ENCODE peak calls at places on chromosome X, in four cellular contexts. C is GM12878, G is K562, Q is HepG2. V is an unnamed sample.
A peak's percentile ranks its signal among the peaks of the same experiment; 100 is the strongest.

GRCh38 chrX:38561951-38562719 is 793 bp downstream of the TSPAN7 start:
- DNase-seq in C (no peak), G (no peak), Q (peak; percentile 3), V (peak; percentile 54)

GRCh38 chrX:18707442-18708049 is at the start of gene PPEF1:
- DNase-seq in C (no peak), G (peak; percentile 17), Q (no peak), V (peak; percentile 74)

GRCh38 chrX:23578079-23578478 is 89.2 kb upstream of the PRDX4 start:
- DNase-seq in C (no peak), G (no peak), Q (no peak), V (no peak)

GRCh38 chrX:143536176-143536575 is 18.9 kb upstream of the SPANXN3 start:
- DNase-seq in C (no peak), G (no peak), Q (no peak), V (no peak)

GRCh38 chrX:7941390-7942042 is 14.3 kb upstream of the PNPLA4 start:
- DNase-seq in C (no peak), G (no peak), Q (peak; percentile 3), V (no peak)

GRCh38 chrX:15471016-15471415 is 22.1 kb downstream of the PIR start:
- DNase-seq in C (peak; percentile 27), G (peak; percentile 39), Q (peak; percentile 32), V (peak; percentile 54)

GRCh38 chrX:74736450-74736849 is 122.0 kb upstream of the RLIM start:
- DNase-seq in C (no peak), G (no peak), Q (no peak), V (no peak)

GRCh38 chrX:42096262-42096939 is 173.0 kb upstream of the CASK start:
- DNase-seq in C (no peak), G (no peak), Q (peak; percentile 5), V (no peak)

GRCh38 chrX:63713510-63713909 is 71.5 kb downstream of the ARHGEF9 start:
- DNase-seq in C (no peak), G (no peak), Q (no peak), V (no peak)

GRCh38 chrX:78624884-78625283 is 34.2 kb downstream of the RTL3 start:
- DNase-seq in C (no peak), G (no peak), Q (no peak), V (no peak)

GRCh38 chrX:104013158-104013557 is 350 bp downstream of the H2BW1 start:
- DNase-seq in C (no peak), G (no peak), Q (no peak), V (no peak)

GRCh38 chrX:155767101-155767878 is 113.9 kb upstream of the VAMP7 start:
- DNase-seq in C (peak; percentile 4), G (peak; percentile 48), Q (no peak), V (peak; percentile 25)

GRCh38 chrX:40158036-40158706 is 60.4 kb upstream of the BCOR start:
- DNase-seq in C (no peak), G (no peak), Q (no peak), V (no peak)

GRCh38 chrX:15298201-15298600 is 17.2 kb downstream of the ASB11 start:
- DNase-seq in C (no peak), G (no peak), Q (no peak), V (no peak)

GRCh38 chrX:39000802-39001201 is 199.5 kb downstream of the MID1IP1 start:
- DNase-seq in C (no peak), G (no peak), Q (no peak), V (peak; percentile 20)

GRCh38 chrX:85244411-85245210 is 820 bp downstream of the ZNF711 start:
- DNase-seq in C (no peak), G (peak; percentile 4), Q (no peak), V (peak; percentile 60)

GRCh38 chrX:150913511-150913910 is 15.0 kb upstream of the CD99L2 start:
- DNase-seq in C (no peak), G (no peak), Q (no peak), V (no peak)

GRCh38 chrX:72392042-72392441 is 86.3 kb upstream of the CITED1 start:
- DNase-seq in C (no peak), G (no peak), Q (no peak), V (no peak)

GRCh38 chrX:56766554-56767412 is 37.7 kb downstream of the NBDY start:
- DNase-seq in C (no peak), G (no peak), Q (no peak), V (peak; percentile 19)

GRCh38 chrX:93538575-93538974 is 134.8 kb downstream of the NAP1L3 start:
- DNase-seq in C (no peak), G (no peak), Q (no peak), V (peak; percentile 4)

GRCh38 chrX:108312011-108312410 is 126.2 kb downstream of the COL4A6 start:
- DNase-seq in C (no peak), G (no peak), Q (no peak), V (no peak)

GRCh38 chrX:154021131-154021611 is 1.5 kb upstream of the IRAK1 start:
- DNase-seq in C (no peak), G (no peak), Q (no peak), V (no peak)

GRCh38 chrX:116239944-116240391 is 69.4 kb downstream of the AGTR2 start:
- DNase-seq in C (no peak), G (no peak), Q (no peak), V (no peak)

GRCh38 chrX:16897445-16897844 is 27.3 kb upstream of the RBBP7 start:
- DNase-seq in C (no peak), G (no peak), Q (no peak), V (no peak)

GRCh38 chrX:16931371-16931770 is 15.1 kb upstream of the REPS2 start:
- DNase-seq in C (no peak), G (no peak), Q (no peak), V (no peak)

GRCh38 chrX:123962794-123963373 is 1.4 kb downstream of the STAG2 start:
- DNase-seq in C (peak; percentile 68), G (peak; percentile 57), Q (peak; percentile 88), V (peak; percentile 68)

GRCh38 chrX:103685396-103685795 is 1.1 kb downstream of the MORF4L2 start:
- DNase-seq in C (no peak), G (peak; percentile 18), Q (no peak), V (peak; percentile 28)

GRCh38 chrX:153481043-153481442 is 10.7 kb upstream of the HAUS7 start:
- DNase-seq in C (no peak), G (no peak), Q (no peak), V (no peak)

GRCh38 chrX:34849371-34849770 is 93.2 kb upstream of the FAM47B start:
- DNase-seq in C (no peak), G (no peak), Q (no peak), V (no peak)

GRCh38 chrX:121876316-121876715 is 828.9 kb downstream of the GLUD2 start:
- DNase-seq in C (no peak), G (no peak), Q (no peak), V (no peak)

GRCh38 chrX:108900333-108900732 is 164.0 kb upstream of the IRS4 start:
- DNase-seq in C (no peak), G (no peak), Q (no peak), V (no peak)

GRCh38 chrX:141641138-141641537 is 51.6 kb downstream of the SPANXA2 start:
- DNase-seq in C (no peak), G (no peak), Q (no peak), V (no peak)

GRCh38 chrX:72125331-72126047 is 6.2 kb downstream of the RTL5 start:
- DNase-seq in C (no peak), G (no peak), Q (no peak), V (no peak)

GRCh38 chrX:19863237-19864223 is 23.9 kb downstream of the SH3KBP1 start:
- DNase-seq in C (peak; percentile 88), G (no peak), Q (no peak), V (no peak)

GRCh38 chrX:13128104-13128503 is 83.7 kb upstream of the FAM9C start:
- DNase-seq in C (no peak), G (no peak), Q (no peak), V (no peak)

GRCh38 chrX:13130776-13131175 is 86.4 kb upstream of the FAM9C start:
- DNase-seq in C (no peak), G (no peak), Q (no peak), V (no peak)

GRCh38 chrX:13126785-13127184 is 82.4 kb upstream of the FAM9C start:
- DNase-seq in C (no peak), G (no peak), Q (peak; percentile 4), V (peak; percentile 4)

GRCh38 chrX:13131511-13132137 is 87.2 kb upstream of the FAM9C start:
- DNase-seq in C (no peak), G (no peak), Q (peak; percentile 4), V (no peak)
- TF ChIP-seq MXI1 in C (no peak), G (no peak), Q (no peak), V (no peak)

GRCh38 chrX:119676949-119677653 is 15.9 kb downstream of the SEPTIN6 start:
- DNase-seq in C (no peak), G (no peak), Q (no peak), V (no peak)
- TF ChIP-seq CHD2 in C (no peak), G (no peak), Q (no peak), V (no peak)

GRCh38 chrX:120560405-120560841 is 339 bp downstream of the CUL4B start:
- DNase-seq in C (no peak), G (no peak), Q (peak; percentile 32), V (no peak)
- TF ChIP-seq MXI1 in C (no peak), G (no peak), Q (no peak), V (no peak)

GRCh38 chrX:129875669-129876068 is 30.3 kb upstream of the UTP14A start:
- DNase-seq in C (no peak), G (no peak), Q (no peak), V (no peak)

GRCh38 chrX:129872524-129872923 is 28.8 kb upstream of the ZDHHC9 start:
- DNase-seq in C (no peak), G (no peak), Q (no peak), V (no peak)

GRCh38 chrX:129877401-129877800 is 28.6 kb upstream of the UTP14A start:
- DNase-seq in C (no peak), G (no peak), Q (no peak), V (no peak)

GRCh38 chrX:129876734-129877395 is 29.1 kb upstream of the UTP14A start:
- DNase-seq in C (no peak), G (no peak), Q (peak; percentile 78), V (no peak)
- TF ChIP-seq CHD2 in C (no peak), G (no peak), Q (no peak), V (no peak)

GRCh38 chrX:30141966-30142365 is 73.4 kb upstream of the MAGEB2 start:
- DNase-seq in C (no peak), G (peak; percentile 31), Q (peak; percentile 27), V (peak; percentile 37)
- TF ChIP-seq MXI1 in C (no peak), G (no peak), Q (no peak), V (no peak)

GRCh38 chrX:110145854-110146253 is 142.9 kb downstream of the TMEM164 start:
- DNase-seq in C (no peak), G (peak; percentile 19), Q (no peak), V (peak; percentile 23)
- TF ChIP-seq CHD2 in C (no peak), G (no peak), Q (no peak), V (no peak)

GRCh38 chrX:37420179-37420578 is 71.0 kb downstream of the PRRG1 start:
- DNase-seq in C (no peak), G (no peak), Q (no peak), V (no peak)

GRCh38 chrX:37420756-37421155 is 71.6 kb downstream of the PRRG1 start:
- DNase-seq in C (no peak), G (no peak), Q (no peak), V (no peak)

GRCh38 chrX:37423864-37424569 is 74.9 kb downstream of the PRRG1 start:
- DNase-seq in C (no peak), G (no peak), Q (no peak), V (no peak)

DNA sequence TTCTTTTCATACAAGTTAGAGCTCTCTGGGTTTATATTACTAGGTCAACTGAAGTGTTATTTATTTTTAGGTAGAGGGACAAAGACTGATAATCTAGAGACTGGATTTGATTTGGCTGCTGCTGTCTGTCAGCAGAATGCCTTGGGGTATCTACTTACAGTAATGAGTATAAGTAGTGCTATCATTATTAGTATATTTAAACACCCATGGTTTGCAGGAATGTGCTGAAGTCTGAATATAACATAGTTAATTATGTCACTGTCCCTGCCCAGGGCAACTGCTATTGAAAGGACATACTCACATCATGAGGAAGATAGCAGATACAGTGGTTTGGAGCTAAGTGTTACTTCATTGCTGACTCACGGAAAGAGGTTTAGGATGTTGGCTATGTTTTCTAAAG is 76.2 kb downstream of the PRRG1 start:
- DNase-seq in C (no peak), G (no peak), Q (no peak), V (no peak)
- TF ChIP-seq MXI1 in C (no peak), G (no peak), Q (no peak), V (no peak)